ENCODE peak calls at places on chromosomes 13 and 19, in five cellular contexts. Y is adrenal gland; U is lower leg skin; A is Calu3; L is CD4-positive, alpha-beta T cell. J is an unnamed sample.

GRCh38 chr13:30108913-30109237 is 198.5 kb downstream of the KATNAL1 start:
- DNase-seq in Y (no peak), U (peak), A (peak), L (no peak), J (no peak)

GRCh38 chr19:55605207-55605636 is 225 bp upstream of the ZNF865 start:
- DNase-seq in L (peak), U (peak), Y (peak), A (peak), J (peak)

GRCh38 chr19:12749938-12750521 is 1.6 kb upstream of the BEST2 start:
- DNase-seq in L (no peak), U (no peak), A (no peak), Y (no peak), J (no peak)

GRCh38 chr19:14073232-14073924 is 792 bp downstream of the MISP3 start:
- DNase-seq in Y (peak), L (peak), U (peak), A (peak), J (peak)

GRCh38 chr13:62643799-62644484 is 1228.3 kb upstream of the PCDH20 start:
- DNase-seq in U (no peak), A (no peak), Y (no peak), L (no peak), J (no peak)

GRCh38 chr13:112809332-112810310 is 119.8 kb downstream of the ATP11A start:
- DNase-seq in Y (no peak), A (no peak), U (no peak), L (no peak), J (no peak)

GRCh38 chr19:31127132-31127967 is 221.9 kb downstream of the TSHZ3 start:
- DNase-seq in L (no peak), Y (no peak), A (no peak), U (no peak), J (no peak)

GRCh38 chr13:61410266-61410665 is 5.4 kb downstream of the PCDH20 start:
- DNase-seq in U (no peak), A (no peak), L (no peak), Y (no peak), J (no peak)

GRCh38 chr19:2977686-2978466 is 512 bp downstream of the TLE6 start:
- DNase-seq in U (no peak), Y (no peak), L (no peak), A (no peak), J (no peak)

GRCh38 chr13:38979891-38980627 is 10.6 kb downstream of the STOML3 start:
- DNase-seq in A (no peak), U (no peak), Y (no peak), L (no peak), J (no peak)

GRCh38 chr13:22449251-22449650 is 731.5 kb upstream of the SGCG start:
- DNase-seq in L (no peak), A (no peak), Y (no peak), U (no peak), J (no peak)

GRCh38 chr19:1408300-1409203 is 1.2 kb downstream of the DAZAP1 start:
- DNase-seq in Y (peak), L (peak), A (peak), U (no peak), J (peak)

GRCh38 chr13:113114511-113115362 is 7.9 kb upstream of the F10 start:
- DNase-seq in U (no peak), L (no peak), Y (peak), A (no peak), J (no peak)

GRCh38 chr13:28631792-28632191 is 27.1 kb upstream of the POMP start:
- DNase-seq in Y (no peak), U (no peak), A (no peak), L (no peak), J (no peak)

GRCh38 chr13:93338906-93339305 is 112.3 kb downstream of the GPC6 start:
- DNase-seq in A (no peak), Y (no peak), U (no peak), L (no peak), J (no peak)

GRCh38 chr19:31874313-31874712 is 471.1 kb upstream of the ZNF507 start:
- DNase-seq in Y (no peak), A (no peak), U (no peak), L (no peak), J (no peak)

GRCh38 chr13:40910324-40911050 is 108.6 kb downstream of the ELF1 start:
- DNase-seq in U (no peak), Y (no peak), L (no peak), A (no peak), J (no peak)

GRCh38 chr13:79423801-79424642 is 18.0 kb upstream of the RBM26 start:
- DNase-seq in Y (no peak), A (no peak), U (no peak), L (no peak), J (no peak)

GRCh38 chr13:100789481-100789880 is 114.9 kb upstream of the TMTC4 start:
- DNase-seq in L (no peak), U (no peak), Y (no peak), A (no peak), J (no peak)

GRCh38 chr13:75968103-75968838 is 332.1 kb downstream of the LMO7 start:
- DNase-seq in L (no peak), U (no peak), Y (no peak), A (no peak), J (no peak)

GRCh38 chr13:113093580-113094409 is 11.8 kb upstream of the F7 start:
- DNase-seq in L (no peak), Y (no peak), U (no peak), A (no peak), J (no peak)

GRCh38 chr19:57515218-57515617 is 11.9 kb upstream of the ZNF549 start:
- DNase-seq in Y (no peak), U (no peak), A (no peak), L (no peak), J (no peak)

GRCh38 chr13:85974604-85975366 is 175.6 kb upstream of the SLITRK6 start:
- DNase-seq in A (no peak), U (no peak), Y (no peak), L (no peak), J (no peak)

GRCh38 chr13:49627831-49628652 is at the start of gene ARL11:
- DNase-seq in L (peak), U (peak), A (no peak), Y (peak), J (peak)

GRCh38 chr19:13537454-13537853 is 31.2 kb upstream of the CACNA1A start:
- DNase-seq in L (no peak), Y (no peak), U (no peak), A (no peak), J (no peak)

GRCh38 chr13:23668557-23668956 is 98.3 kb downstream of the TNFRSF19 start:
- DNase-seq in A (no peak), L (no peak), Y (no peak), U (no peak), J (no peak)

GRCh38 chr19:703651-704446 is 4.9 kb upstream of the PALM start:
- DNase-seq in L (peak), U (peak), A (peak), Y (peak), J (peak)

GRCh38 chr13:110528911-110529310 is 32.6 kb downstream of the RAB20 start:
- DNase-seq in A (no peak), Y (no peak), U (no peak), L (no peak), J (no peak)

GRCh38 chr19:57830071-57830602 is at the start of gene ZNF587B:
- DNase-seq in Y (peak), L (no peak), A (no peak), U (peak), J (peak)

GRCh38 chr13:73090116-73090811 is 31.5 kb downstream of the KLF5 start:
- DNase-seq in Y (no peak), A (peak), L (no peak), U (no peak), J (no peak)

GRCh38 chr13:98510156-98510509 is 66.8 kb downstream of the STK24 start:
- DNase-seq in Y (no peak), A (no peak), L (no peak), U (no peak), J (no peak)

GRCh38 chr19:14494910-14495677 is 833 bp downstream of the GIPC1 start:
- DNase-seq in U (no peak), L (no peak), A (peak), Y (no peak), J (no peak)

GRCh38 chr13:23377603-23378002 is 55.9 kb downstream of the SACS start:
- DNase-seq in U (no peak), Y (no peak), L (no peak), A (no peak), J (no peak)

GRCh38 chr19:33797821-33798633 is 1.4 kb downstream of the KCTD15 start:
- DNase-seq in U (no peak), Y (peak), A (peak), L (no peak), J (no peak)

GRCh38 chr13:44368062-44368591 is 5.5 kb upstream of the SERP2 start:
- DNase-seq in Y (no peak), L (no peak), A (no peak), U (no peak), J (no peak)

GRCh38 chr19:36058481-36059179 is 3.9 kb downstream of the WDR62 start:
- DNase-seq in U (no peak), L (no peak), Y (no peak), A (no peak), J (no peak)

GRCh38 chr19:21568816-21569496 is 63.6 kb downstream of the ZNF429 start:
- DNase-seq in A (no peak), Y (peak), L (peak), U (peak), J (peak)

GRCh38 chr19:7600721-7601120 is 5.1 kb downstream of the CAMSAP3 start:
- DNase-seq in Y (no peak), L (no peak), A (no peak), U (no peak), J (no peak)

GRCh38 chr13:95300625-95301134 is 571 bp downstream of the ABCC4 start:
- DNase-seq in A (peak), Y (no peak), U (peak), L (peak), J (peak)
- TF ChIP-seq CTCF in A (no peak), Y (no peak), U (no peak), L (no peak), J (no peak)

DNA sequence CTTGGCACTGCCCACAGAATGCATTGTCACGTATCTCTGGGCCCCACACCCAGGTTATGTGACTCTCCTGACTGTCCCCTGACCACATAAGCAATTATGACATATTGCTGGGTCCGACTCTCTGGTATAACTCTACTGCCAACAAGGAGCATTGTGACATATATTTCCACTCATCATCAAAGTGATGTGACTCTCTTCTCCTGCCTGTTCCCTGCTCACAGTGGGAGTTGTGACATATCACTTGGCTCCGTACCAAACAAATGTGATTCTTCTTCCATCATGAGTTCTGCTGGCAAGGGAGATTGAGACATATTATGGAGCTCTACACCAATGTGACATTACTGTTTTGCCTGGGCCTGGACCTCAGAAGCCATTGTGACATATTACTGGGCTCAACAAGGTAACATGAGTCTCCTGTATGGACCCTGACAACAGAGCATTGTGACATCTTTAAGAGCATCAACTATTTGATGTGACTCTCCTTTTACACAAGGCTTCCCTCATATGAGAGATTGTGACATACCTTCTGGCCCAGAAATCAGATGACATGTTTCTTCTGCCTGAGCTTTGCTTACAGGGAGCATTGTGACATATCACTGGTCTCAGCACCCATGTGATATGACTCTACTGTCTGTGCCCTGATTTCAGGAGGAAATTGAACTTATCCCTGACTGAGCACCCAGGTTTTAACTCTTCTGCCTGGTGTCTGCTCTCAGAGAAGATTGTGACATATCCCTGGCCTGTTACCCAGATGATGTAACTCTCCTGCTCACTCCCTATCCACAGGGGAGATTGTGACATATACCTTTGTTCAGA is 15.7 kb upstream of the ZNF681 start:
- DNase-seq in U (peak), A (no peak), Y (no peak), L (no peak), J (no peak)
- TF ChIP-seq CTCF in U (no peak), A (no peak), Y (no peak), L (no peak), J (no peak)

GRCh38 chr19:52896431-52897148 is 845 bp downstream of the ZNF320 start:
- DNase-seq in A (peak), L (no peak), U (peak), Y (peak), J (no peak)
- TF ChIP-seq CTCF in A (no peak), L (no peak), U (no peak), Y (no peak), J (no peak)

DNA sequence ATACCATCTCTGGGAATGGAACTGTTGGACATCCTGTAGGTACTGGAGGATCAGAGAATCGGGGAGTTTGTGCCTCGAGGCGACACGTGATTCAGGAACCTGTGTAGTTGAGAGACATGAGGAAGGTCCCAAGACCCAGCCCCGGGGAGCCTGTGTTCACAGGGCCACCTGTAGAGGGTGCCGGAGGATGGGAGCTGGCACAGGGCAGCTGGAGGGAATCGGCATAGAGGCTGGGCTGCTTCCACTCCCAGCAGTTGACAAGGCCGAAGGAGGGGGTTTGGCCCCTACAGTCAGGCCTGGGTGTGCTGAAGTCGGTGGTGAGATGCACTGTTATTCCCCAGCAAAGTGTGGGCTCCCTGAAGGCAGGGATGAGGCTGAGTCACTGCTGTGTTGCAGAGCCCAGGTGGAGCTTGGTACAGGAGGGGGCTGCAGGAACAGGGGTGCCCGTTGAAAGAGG is 2.5 kb upstream of the ISYNA1 start:
- DNase-seq in A (peak), Y (no peak), L (no peak), U (no peak), J (no peak)
- TF ChIP-seq CTCF in A (no peak), Y (no peak), L (no peak), U (no peak), J (no peak)

DNA sequence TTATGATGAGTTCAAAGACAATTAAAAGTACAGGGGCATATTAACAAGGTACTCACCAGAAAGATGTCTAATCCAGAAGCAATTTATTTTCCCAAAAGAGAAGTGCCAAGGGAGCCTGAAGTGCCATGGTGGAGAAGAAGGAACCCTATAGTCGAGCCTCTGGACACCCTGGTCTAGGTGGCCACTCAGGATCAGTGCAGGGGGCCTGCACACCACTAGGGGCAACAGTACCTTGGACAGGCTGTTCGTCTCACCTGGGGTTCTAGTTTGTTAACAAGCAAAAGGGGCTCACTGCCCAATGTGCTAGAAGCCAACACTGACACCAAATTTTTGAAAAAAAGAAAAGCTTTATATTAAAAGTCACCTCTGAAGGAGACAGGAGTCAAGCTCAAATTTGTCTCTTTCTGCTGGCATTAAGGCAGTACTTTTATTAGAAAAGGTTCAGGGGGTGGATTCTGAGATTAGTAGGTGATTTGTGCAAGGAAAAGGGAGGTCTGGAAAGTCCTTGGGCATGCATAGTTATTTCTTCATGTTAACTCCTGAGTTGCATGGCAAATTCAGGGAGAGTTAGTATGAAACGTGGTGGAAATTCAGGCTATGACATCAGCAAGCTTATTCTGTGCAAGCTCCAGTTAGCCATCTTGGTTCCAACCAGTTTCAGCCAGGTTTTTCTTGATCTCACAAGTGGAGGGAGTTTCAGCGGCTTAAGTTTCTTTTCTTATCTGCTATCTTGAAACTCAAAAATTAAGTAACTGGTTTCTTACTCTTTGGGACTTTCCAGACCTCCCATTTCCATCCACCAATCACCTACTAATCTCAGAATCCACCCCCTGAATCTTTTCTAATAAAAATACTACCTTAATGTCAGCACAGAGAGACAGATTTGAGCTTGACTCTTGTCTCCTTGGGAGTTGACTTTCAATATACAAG is 884 bp upstream of the CBY2 start:
- DNase-seq in L (no peak), A (no peak), U (no peak), Y (no peak), J (no peak)
- TF ChIP-seq CTCF in L (no peak), A (no peak), U (no peak), Y (no peak), J (no peak)

GRCh38 chr13:105974380-105974779 is 561.1 kb downstream of the EFNB2 start:
- DNase-seq in Y (no peak), A (no peak), U (no peak), L (no peak), J (no peak)

GRCh38 chr13:105982219-105982618 is 553.2 kb downstream of the EFNB2 start:
- DNase-seq in U (no peak), A (no peak), L (no peak), Y (no peak), J (no peak)

GRCh38 chr13:105979131-105979530 is 556.3 kb downstream of the EFNB2 start:
- DNase-seq in Y (no peak), U (no peak), A (no peak), L (no peak), J (no peak)

GRCh38 chr13:105984236-105984635 is 551.2 kb downstream of the EFNB2 start:
- DNase-seq in L (no peak), U (no peak), A (no peak), Y (no peak), J (no peak)

DNA sequence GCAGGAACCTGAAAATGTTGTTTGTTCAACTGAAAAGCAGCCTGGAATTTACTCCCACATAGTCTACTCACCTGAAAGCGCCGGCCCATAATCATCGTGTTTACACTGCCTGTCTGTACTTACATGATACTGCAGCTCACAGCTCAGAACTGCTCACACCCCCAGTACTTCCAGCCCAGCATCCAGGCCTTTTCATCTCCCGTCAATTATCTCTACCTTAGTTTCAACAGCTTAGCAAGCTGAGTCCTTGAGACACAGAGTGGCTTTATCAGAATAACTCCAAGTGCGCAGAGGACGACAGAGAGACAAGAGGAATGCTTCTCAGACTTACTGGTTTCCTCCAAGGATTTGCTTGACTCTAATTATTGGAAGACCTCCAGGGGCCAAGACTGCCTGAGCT is 555.9 kb downstream of the EFNB2 start:
- DNase-seq in A (no peak), L (no peak), U (no peak), Y (no peak), J (no peak)
- TF ChIP-seq CTCF in A (no peak), L (no peak), U (no peak), Y (no peak), J (no peak)

J was measured in natural killer cell.